ENCODE peak calls at places on chromosomes 2 and 18, in six cellular contexts. H is transverse colon, Y is HepG2, J is mesothelial cell of epicardium, I is right atrium auricular region, T is fibroblast of mammary gland. N is an unnamed sample.

GRCh38 chr2:29075894-29076700 is 1.8 kb upstream of the PCARE start:
- DNase-seq in H (no peak), Y (no peak), J (no peak), I (no peak), T (peak), N (no peak)

GRCh38 chr18:49135871-49136270 is 185.1 kb upstream of the SMAD7 start:
- DNase-seq in H (no peak), Y (peak), J (no peak), I (no peak), T (peak), N (peak)

GRCh38 chr2:192196451-192197194 is 1.9 kb upstream of the TMEFF2 start:
- DNase-seq in H (no peak), Y (no peak), J (no peak), I (no peak), T (no peak), N (no peak)

GRCh38 chr2:188659656-188660406 is 314.3 kb upstream of the COL3A1 start:
- DNase-seq in H (no peak), Y (no peak), J (no peak), I (no peak), T (peak), N (no peak)

GRCh38 chr2:172148246-172148645 is 45.5 kb upstream of the DLX2 start:
- DNase-seq in H (no peak), Y (no peak), J (no peak), I (no peak), T (peak), N (no peak)

GRCh38 chr2:97714084-97714949 is 941 bp downstream of the ZAP70 start:
- DNase-seq in H (no peak), Y (no peak), J (no peak), I (no peak), T (no peak), N (no peak)

GRCh38 chr2:187264612-187265011 is 183.4 kb downstream of the CALCRL start:
- DNase-seq in H (no peak), Y (no peak), J (no peak), I (no peak), T (no peak), N (no peak)

GRCh38 chr2:64645014-64645418 is 8.7 kb downstream of the SERTAD2 start:
- DNase-seq in H (peak), Y (peak), J (peak), I (no peak), T (peak), N (peak)

GRCh38 chr2:7209776-7210555 is 292.8 kb downstream of the RNF144A start:
- DNase-seq in H (no peak), Y (no peak), J (no peak), I (no peak), T (no peak), N (no peak)

GRCh38 chr18:23521907-23522306 is 18.6 kb downstream of the RMC1 start:
- DNase-seq in H (no peak), Y (no peak), J (no peak), I (no peak), T (no peak), N (no peak)

GRCh38 chr2:25692143-25692542 is 18.8 kb upstream of the DTNB start:
- DNase-seq in H (no peak), Y (peak), J (no peak), I (no peak), T (no peak), N (no peak)

GRCh38 chr2:9251154-9252001 is 44.8 kb downstream of the ASAP2 start:
- DNase-seq in H (no peak), Y (no peak), J (no peak), I (no peak), T (peak), N (no peak)

GRCh38 chr18:12645751-12646203 is 12.1 kb downstream of the SPIRE1 start:
- DNase-seq in H (no peak), Y (peak), J (no peak), I (no peak), T (peak), N (peak)

GRCh38 chr2:47237375-47238357 is 82.6 kb upstream of the STPG4 start:
- DNase-seq in H (no peak), Y (no peak), J (peak), I (peak), T (peak), N (peak)

GRCh38 chr2:56001992-56002391 is 78.4 kb upstream of the EFEMP1 start:
- DNase-seq in H (no peak), Y (no peak), J (no peak), I (no peak), T (no peak), N (no peak)

GRCh38 chr2:42804338-42804737 is 12.0 kb upstream of the HAAO start:
- DNase-seq in H (no peak), Y (no peak), J (no peak), I (no peak), T (peak), N (peak)

GRCh38 chr2:155905640-155906039 is 426.9 kb downstream of the NR4A2 start:
- DNase-seq in H (no peak), Y (no peak), J (no peak), I (no peak), T (no peak), N (no peak)

GRCh38 chr2:104790100-104790811 is 63.7 kb upstream of the POU3F3 start:
- DNase-seq in H (no peak), Y (no peak), J (no peak), I (no peak), T (no peak), N (no peak)

N was measured in adrenal gland.